ENCODE peak calls at places on chromosomes 13 and 19, in eight cellular contexts. X is astrocyte of the spinal cord; P is Caco-2; O is anterior cingulate cortex; L is nephron progenitor cell; D is H1; R is kidney tubule cell; I is CD8-positive, alpha-beta T cell. B is an unnamed sample.

GRCh38 chr19:1521636-1522035 is 2.2 kb upstream of the PLK5 start:
- DNase-seq in I (no peak), R (no peak), D (no peak), P (no peak), O (peak; percentile 47), L (no peak), X (no peak), B (no peak)

GRCh38 chr19:40717325-40717879 is 490 bp downstream of the ITPKC start:
- DNase-seq in X (no peak), D (no peak), R (no peak), I (peak; percentile 11), O (no peak), P (peak; percentile 66), L (no peak), B (no peak)

GRCh38 chr19:30406220-30406944 is 34.2 kb downstream of the ZNF536 start:
- DNase-seq in L (peak; percentile 38), D (peak; percentile 47), P (no peak), O (peak; percentile 16), R (no peak), X (no peak), I (no peak), B (peak; percentile 11)

GRCh38 chr19:58558066-58558622 is at the start of gene UBE2M:
- DNase-seq in I (peak; percentile 55), D (no peak), R (no peak), X (peak; percentile 35), P (peak; percentile 71), O (no peak), L (peak; percentile 79), B (no peak)

GRCh38 chr19:8494158-8494557 is 8.3 kb downstream of the PRAM1 start:
- DNase-seq in R (no peak), D (no peak), O (no peak), I (no peak), P (no peak), L (no peak), X (no peak), B (no peak)

GRCh38 chr19:18710986-18711751 is 27.7 kb downstream of the CRTC1 start:
- DNase-seq in O (no peak), X (no peak), D (no peak), I (no peak), R (no peak), P (no peak), L (no peak), B (peak; percentile 63)

GRCh38 chr13:110841846-110842245 is 73.0 kb downstream of the ANKRD10 start:
- DNase-seq in L (no peak), D (no peak), X (no peak), P (no peak), R (peak; percentile 50), I (no peak), O (no peak), B (peak; percentile 84)

GRCh38 chr19:46704379-46705076 is 12.4 kb downstream of the PRKD2 start:
- DNase-seq in R (peak; percentile 41), P (no peak), X (peak; percentile 23), O (peak; percentile 10), D (peak; percentile 100), I (peak; percentile 96), L (peak; percentile 89), B (peak; percentile 84)

GRCh38 chr19:19276386-19276785 is 3.3 kb upstream of the TM6SF2 start:
- DNase-seq in P (no peak), D (no peak), X (peak; percentile 44), O (no peak), R (no peak), I (no peak), L (no peak), B (peak; percentile 20)

GRCh38 chr13:41296879-41297646 is 14.0 kb upstream of the NAA16 start:
- DNase-seq in X (no peak), I (no peak), R (no peak), O (no peak), L (no peak), P (no peak), D (no peak), B (no peak)